ENCODE peak calls at places on chromosomes 13 and 19, in four cellular contexts. One of them, this sample, is unnamed.

GRCh38 chr19:9381367-9381785 is 18.6 kb downstream of the ZNF177 start:
- DNase-seq in mucosa of gallbladder: no peak
- DNase-seq in frontal cortex: no peak
- DNase-seq in stimulated activated CD4-positive, alpha-beta T cell treated with anti-CD3 and anti-CD28 coated beads, Interleukin-15, amount 100 ng/mL, for 1 hour: no peak
- DNase-seq in this sample: no peak

GRCh38 chr19:12195501-12195860 is 32.6 kb downstream of the ZNF136 start:
- DNase-seq in mucosa of gallbladder: no peak
- DNase-seq in frontal cortex: no peak
- DNase-seq in stimulated activated CD4-positive, alpha-beta T cell treated with anti-CD3 and anti-CD28 coated beads, Interleukin-15, amount 100 ng/mL, for 1 hour: no peak
- DNase-seq in this sample: no peak

GRCh38 chr19:35207391-35207871 is 21.1 kb downstream of the FAM187B start:
- DNase-seq in mucosa of gallbladder: no peak
- DNase-seq in frontal cortex: no peak
- DNase-seq in stimulated activated CD4-positive, alpha-beta T cell treated with anti-CD3 and anti-CD28 coated beads, Interleukin-15, amount 100 ng/mL, for 1 hour: no peak
- DNase-seq in this sample: peak; percentile 43

GRCh38 chr19:1267441-1268391 is 1.4 kb upstream of the CIRBP start:
- DNase-seq in mucosa of gallbladder: no peak
- DNase-seq in frontal cortex: no peak
- DNase-seq in stimulated activated CD4-positive, alpha-beta T cell treated with anti-CD3 and anti-CD28 coated beads, Interleukin-15, amount 100 ng/mL, for 1 hour: no peak
- DNase-seq in this sample: no peak

GRCh38 chr19:48798937-48799336 is 11.9 kb downstream of the BCAT2 start:
- DNase-seq in mucosa of gallbladder: no peak
- DNase-seq in frontal cortex: no peak
- DNase-seq in stimulated activated CD4-positive, alpha-beta T cell treated with anti-CD3 and anti-CD28 coated beads, Interleukin-15, amount 100 ng/mL, for 1 hour: no peak
- DNase-seq in this sample: no peak

GRCh38 chr13:40653558-40654318 is 12.7 kb downstream of the FOXO1 start:
- DNase-seq in mucosa of gallbladder: no peak
- DNase-seq in frontal cortex: no peak
- DNase-seq in stimulated activated CD4-positive, alpha-beta T cell treated with anti-CD3 and anti-CD28 coated beads, Interleukin-15, amount 100 ng/mL, for 1 hour: no peak
- DNase-seq in this sample: no peak

GRCh38 chr19:2983351-2984195 is 6.2 kb downstream of the TLE6 start:
- DNase-seq in mucosa of gallbladder: no peak
- DNase-seq in frontal cortex: peak; percentile 73
- DNase-seq in stimulated activated CD4-positive, alpha-beta T cell treated with anti-CD3 and anti-CD28 coated beads, Interleukin-15, amount 100 ng/mL, for 1 hour: no peak
- DNase-seq in this sample: no peak

GRCh38 chr19:48513289-48514122 is 1.9 kb upstream of the LMTK3 start:
- DNase-seq in mucosa of gallbladder: peak; percentile 74
- DNase-seq in frontal cortex: no peak
- DNase-seq in stimulated activated CD4-positive, alpha-beta T cell treated with anti-CD3 and anti-CD28 coated beads, Interleukin-15, amount 100 ng/mL, for 1 hour: peak; percentile 50
- DNase-seq in this sample: peak; percentile 82

GRCh38 chr19:45114116-45114515 is 21.1 kb downstream of the PPP1R37 start:
- DNase-seq in mucosa of gallbladder: no peak
- DNase-seq in frontal cortex: no peak
- DNase-seq in stimulated activated CD4-positive, alpha-beta T cell treated with anti-CD3 and anti-CD28 coated beads, Interleukin-15, amount 100 ng/mL, for 1 hour: no peak
- DNase-seq in this sample: no peak

GRCh38 chr19:29966594-29967249 is 24.7 kb downstream of the URI1 start:
- DNase-seq in mucosa of gallbladder: no peak
- DNase-seq in frontal cortex: no peak
- DNase-seq in stimulated activated CD4-positive, alpha-beta T cell treated with anti-CD3 and anti-CD28 coated beads, Interleukin-15, amount 100 ng/mL, for 1 hour: no peak
- DNase-seq in this sample: no peak

GRCh38 chr19:30146346-30146745 is 204.3 kb downstream of the URI1 start:
- DNase-seq in mucosa of gallbladder: no peak
- DNase-seq in frontal cortex: no peak
- DNase-seq in stimulated activated CD4-positive, alpha-beta T cell treated with anti-CD3 and anti-CD28 coated beads, Interleukin-15, amount 100 ng/mL, for 1 hour: no peak
- DNase-seq in this sample: no peak

GRCh38 chr19:53509845-53510244 is 28.1 kb upstream of the ZNF331 start:
- DNase-seq in mucosa of gallbladder: no peak
- DNase-seq in frontal cortex: no peak
- DNase-seq in stimulated activated CD4-positive, alpha-beta T cell treated with anti-CD3 and anti-CD28 coated beads, Interleukin-15, amount 100 ng/mL, for 1 hour: no peak
- DNase-seq in this sample: no peak

GRCh38 chr13:41613984-41614581 is 156.7 kb downstream of the RGCC start:
- DNase-seq in mucosa of gallbladder: peak; percentile 38
- DNase-seq in frontal cortex: no peak
- DNase-seq in stimulated activated CD4-positive, alpha-beta T cell treated with anti-CD3 and anti-CD28 coated beads, Interleukin-15, amount 100 ng/mL, for 1 hour: no peak
- DNase-seq in this sample: no peak

GRCh38 chr13:94660695-94661324 is 51.5 kb downstream of the SOX21 start:
- DNase-seq in mucosa of gallbladder: no peak
- DNase-seq in frontal cortex: no peak
- DNase-seq in stimulated activated CD4-positive, alpha-beta T cell treated with anti-CD3 and anti-CD28 coated beads, Interleukin-15, amount 100 ng/mL, for 1 hour: no peak
- DNase-seq in this sample: no peak

GRCh38 chr13:30346159-30346788 is 38.9 kb upstream of the KATNAL1 start:
- DNase-seq in mucosa of gallbladder: peak; percentile 67
- DNase-seq in frontal cortex: no peak
- DNase-seq in stimulated activated CD4-positive, alpha-beta T cell treated with anti-CD3 and anti-CD28 coated beads, Interleukin-15, amount 100 ng/mL, for 1 hour: peak; percentile 9
- DNase-seq in this sample: peak; percentile 71

GRCh38 chr19:31444931-31445330 is 95.7 kb upstream of the TSHZ3 start:
- DNase-seq in mucosa of gallbladder: peak; percentile 8
- DNase-seq in frontal cortex: no peak
- DNase-seq in stimulated activated CD4-positive, alpha-beta T cell treated with anti-CD3 and anti-CD28 coated beads, Interleukin-15, amount 100 ng/mL, for 1 hour: no peak
- DNase-seq in this sample: no peak

GRCh38 chr13:50616101-50616500 is 227.4 kb downstream of the DLEU7 start:
- DNase-seq in mucosa of gallbladder: no peak
- DNase-seq in frontal cortex: no peak
- DNase-seq in stimulated activated CD4-positive, alpha-beta T cell treated with anti-CD3 and anti-CD28 coated beads, Interleukin-15, amount 100 ng/mL, for 1 hour: no peak
- DNase-seq in this sample: no peak

GRCh38 chr13:39527961-39528720 is 74.9 kb downstream of the LHFPL6 start:
- DNase-seq in mucosa of gallbladder: no peak
- DNase-seq in frontal cortex: peak; percentile 28
- DNase-seq in stimulated activated CD4-positive, alpha-beta T cell treated with anti-CD3 and anti-CD28 coated beads, Interleukin-15, amount 100 ng/mL, for 1 hour: no peak
- DNase-seq in this sample: no peak

GRCh38 chr19:17473041-17473440 is 2.7 kb downstream of the SLC27A1 start:
- DNase-seq in mucosa of gallbladder: peak; percentile 65
- DNase-seq in frontal cortex: no peak
- DNase-seq in stimulated activated CD4-positive, alpha-beta T cell treated with anti-CD3 and anti-CD28 coated beads, Interleukin-15, amount 100 ng/mL, for 1 hour: no peak
- DNase-seq in this sample: no peak

GRCh38 chr19:10797541-10798256 is 38.3 kb downstream of the TMED1 start:
- DNase-seq in mucosa of gallbladder: no peak
- DNase-seq in frontal cortex: peak; percentile 61
- DNase-seq in stimulated activated CD4-positive, alpha-beta T cell treated with anti-CD3 and anti-CD28 coated beads, Interleukin-15, amount 100 ng/mL, for 1 hour: peak; percentile 75
- DNase-seq in this sample: peak; percentile 86

GRCh38 chr13:108276060-108276459 is 6.5 kb downstream of the TNFSF13B start:
- DNase-seq in mucosa of gallbladder: peak; percentile 18
- DNase-seq in frontal cortex: no peak
- DNase-seq in stimulated activated CD4-positive, alpha-beta T cell treated with anti-CD3 and anti-CD28 coated beads, Interleukin-15, amount 100 ng/mL, for 1 hour: no peak
- DNase-seq in this sample: no peak

GRCh38 chr19:1269478-1270167 is 491 bp downstream of the CIRBP start:
- DNase-seq in mucosa of gallbladder: peak; percentile 87
- DNase-seq in frontal cortex: peak; percentile 78
- DNase-seq in stimulated activated CD4-positive, alpha-beta T cell treated with anti-CD3 and anti-CD28 coated beads, Interleukin-15, amount 100 ng/mL, for 1 hour: peak; percentile 78
- DNase-seq in this sample: peak; percentile 93

GRCh38 chr13:40505196-40505595 is 161.2 kb downstream of the FOXO1 start:
- DNase-seq in mucosa of gallbladder: no peak
- DNase-seq in frontal cortex: no peak
- DNase-seq in stimulated activated CD4-positive, alpha-beta T cell treated with anti-CD3 and anti-CD28 coated beads, Interleukin-15, amount 100 ng/mL, for 1 hour: no peak
- DNase-seq in this sample: no peak

GRCh38 chr19:31445406-31445805 is 96.2 kb upstream of the TSHZ3 start:
- DNase-seq in mucosa of gallbladder: no peak
- DNase-seq in frontal cortex: no peak
- DNase-seq in stimulated activated CD4-positive, alpha-beta T cell treated with anti-CD3 and anti-CD28 coated beads, Interleukin-15, amount 100 ng/mL, for 1 hour: no peak
- DNase-seq in this sample: no peak

GRCh38 chr13:45838171-45838745 is 13.3 kb downstream of the SIAH3 start:
- DNase-seq in mucosa of gallbladder: no peak
- DNase-seq in frontal cortex: no peak
- DNase-seq in stimulated activated CD4-positive, alpha-beta T cell treated with anti-CD3 and anti-CD28 coated beads, Interleukin-15, amount 100 ng/mL, for 1 hour: no peak
- DNase-seq in this sample: no peak

GRCh38 chr19:15378529-15379082 is 981 bp downstream of the AKAP8 start:
- DNase-seq in mucosa of gallbladder: peak; percentile 44
- DNase-seq in frontal cortex: peak; percentile 58
- DNase-seq in stimulated activated CD4-positive, alpha-beta T cell treated with anti-CD3 and anti-CD28 coated beads, Interleukin-15, amount 100 ng/mL, for 1 hour: no peak
- DNase-seq in this sample: no peak

GRCh38 chr19:49588370-49589122 is 2.4 kb upstream of the PRR12 start:
- DNase-seq in mucosa of gallbladder: no peak
- DNase-seq in frontal cortex: no peak
- DNase-seq in stimulated activated CD4-positive, alpha-beta T cell treated with anti-CD3 and anti-CD28 coated beads, Interleukin-15, amount 100 ng/mL, for 1 hour: no peak
- DNase-seq in this sample: no peak

GRCh38 chr13:33322474-33322827 is 36.9 kb upstream of the STARD13 start:
- DNase-seq in mucosa of gallbladder: peak; percentile 64
- DNase-seq in frontal cortex: no peak
- DNase-seq in stimulated activated CD4-positive, alpha-beta T cell treated with anti-CD3 and anti-CD28 coated beads, Interleukin-15, amount 100 ng/mL, for 1 hour: no peak
- DNase-seq in this sample: no peak

GRCh38 chr13:99339230-99339721 is 32.1 kb upstream of the GPR183 start:
- DNase-seq in mucosa of gallbladder: no peak
- DNase-seq in frontal cortex: no peak
- DNase-seq in stimulated activated CD4-positive, alpha-beta T cell treated with anti-CD3 and anti-CD28 coated beads, Interleukin-15, amount 100 ng/mL, for 1 hour: no peak
- DNase-seq in this sample: peak; percentile 32

GRCh38 chr19:52923782-52924593 is 760 bp upstream of the ZNF888 start:
- DNase-seq in mucosa of gallbladder: peak; percentile 63
- DNase-seq in frontal cortex: no peak
- DNase-seq in stimulated activated CD4-positive, alpha-beta T cell treated with anti-CD3 and anti-CD28 coated beads, Interleukin-15, amount 100 ng/mL, for 1 hour: no peak
- DNase-seq in this sample: no peak

GRCh38 chr19:49069026-49069425 is 3.5 kb downstream of the KCNA7 start:
- DNase-seq in mucosa of gallbladder: no peak
- DNase-seq in frontal cortex: no peak
- DNase-seq in stimulated activated CD4-positive, alpha-beta T cell treated with anti-CD3 and anti-CD28 coated beads, Interleukin-15, amount 100 ng/mL, for 1 hour: no peak
- DNase-seq in this sample: no peak

GRCh38 chr13:106602178-106602577 is 34.2 kb upstream of the ARGLU1 start:
- DNase-seq in mucosa of gallbladder: no peak
- DNase-seq in frontal cortex: no peak
- DNase-seq in stimulated activated CD4-positive, alpha-beta T cell treated with anti-CD3 and anti-CD28 coated beads, Interleukin-15, amount 100 ng/mL, for 1 hour: no peak
- DNase-seq in this sample: no peak

GRCh38 chr19:36265064-36265463 is 50.2 kb downstream of the ZNF146 start:
- DNase-seq in mucosa of gallbladder: no peak
- DNase-seq in frontal cortex: no peak
- DNase-seq in stimulated activated CD4-positive, alpha-beta T cell treated with anti-CD3 and anti-CD28 coated beads, Interleukin-15, amount 100 ng/mL, for 1 hour: no peak
- DNase-seq in this sample: no peak